ENCODE peak calls at places on chromosome 15, in five cellular contexts. T, C, Z, L and B are unnamed samples.

GRCh38 chr15:44286814-44287555 is 1.5 kb upstream of the GOLM2 start:
- DNase-seq in C (no peak), L (no peak), Z (no peak), T (no peak), B (no peak)

GRCh38 chr15:85897818-85898717 is 103.3 kb upstream of the KLHL25 start:
- DNase-seq in T (no peak), L (no peak), C (no peak), Z (no peak), B (peak; percentile 52)

GRCh38 chr15:90801803-90802202 is 66.6 kb upstream of the FURIN start:
- DNase-seq in L (no peak), T (no peak), Z (no peak), C (no peak), B (no peak)

GRCh38 chr15:89908226-89908625 is 4.5 kb downstream of the ARPIN start:
- DNase-seq in Z (no peak), T (no peak), L (no peak), C (no peak), B (no peak)

GRCh38 chr15:76235186-76235826 is 76.0 kb downstream of the ETFA start:
- DNase-seq in L (no peak), T (peak; percentile 50), Z (no peak), C (no peak), B (peak; percentile 20)

GRCh38 chr15:95663156-95663831 is 667.2 kb upstream of the NR2F2 start:
- DNase-seq in T (no peak), C (no peak), L (no peak), Z (no peak), B (no peak)

GRCh38 chr15:44775923-44776322 is 39.6 kb downstream of the TRIM69 start:
- DNase-seq in C (no peak), Z (peak; percentile 84), T (no peak), L (no peak), B (peak; percentile 90)

GRCh38 chr15:28094732-28095521 is 4.2 kb downstream of the OCA2 start:
- DNase-seq in T (no peak), C (no peak), Z (peak; percentile 6), L (no peak), B (no peak)

GRCh38 chr15:68310178-68310810 is 32.7 kb downstream of the FEM1B start:
- DNase-seq in Z (peak; percentile 8), C (peak; percentile 47), T (no peak), L (no peak), B (peak; percentile 67)

GRCh38 chr15:58520936-58521292 is 89.1 kb downstream of the LIPC start:
- DNase-seq in C (no peak), T (no peak), Z (no peak), L (no peak), B (peak; percentile 57)

GRCh38 chr15:98536976-98537375 is 111.4 kb upstream of the IGF1R start:
- DNase-seq in T (no peak), C (no peak), L (no peak), Z (no peak), B (no peak)

GRCh38 chr15:88954431-88955277 is 41.5 kb upstream of the MFGE8 start:
- DNase-seq in L (no peak), T (no peak), C (peak; percentile 59), Z (peak; percentile 30), B (peak; percentile 44)

GRCh38 chr15:63084806-63085205 is 36.9 kb upstream of the LACTB start:
- DNase-seq in Z (no peak), L (no peak), C (no peak), T (no peak), B (no peak)

GRCh38 chr15:38085931-38086562 is 151.6 kb downstream of the TMCO5A start:
- DNase-seq in C (no peak), L (no peak), Z (no peak), T (no peak), B (no peak)

GRCh38 chr15:65470866-65471265 is 46.6 kb downstream of the DPP8 start:
- DNase-seq in Z (no peak), C (no peak), T (no peak), L (no peak), B (no peak)

GRCh38 chr15:94253742-94254141 is 22.4 kb downstream of the MCTP2 start:
- DNase-seq in C (no peak), L (no peak), Z (no peak), T (no peak), B (no peak)

GRCh38 chr15:37032091-37032775 is 68.1 kb downstream of the MEIS2 start:
- DNase-seq in L (no peak), Z (no peak), T (no peak), C (no peak), B (no peak)

GRCh38 chr15:65377976-65378366 is at the start of gene IGDCC3:
- DNase-seq in Z (no peak), L (no peak), C (no peak), T (peak; percentile 56), B (peak; percentile 65)

GRCh38 chr15:96119734-96120133 is 210.8 kb upstream of the NR2F2 start:
- DNase-seq in T (no peak), C (no peak), Z (no peak), L (no peak), B (peak; percentile 10)

GRCh38 chr15:95266481-95267061 is 1035.2 kb downstream of the MCTP2 start:
- DNase-seq in L (no peak), Z (no peak), C (no peak), T (no peak), B (no peak)

GRCh38 chr15:70025413-70026296 is 72.1 kb downstream of the TLE3 start:
- DNase-seq in L (no peak), T (no peak), Z (no peak), C (no peak), B (no peak)